ENCODE peak calls at places on chromosome 21, in four cellular contexts. H is stomach, Z is prostate gland, W is GM12878. A is an unnamed sample.

GRCh38 chr21:34557261-34557660 is 45.3 kb upstream of the KCNE1 start:
- DNase-seq in H (no peak), Z (no peak), W (no peak), A (no peak)

GRCh38 chr21:17611414-17612022 is 1.2 kb downstream of the BTG3 start:
- DNase-seq in H (peak; percentile 86), Z (peak; percentile 81), W (peak; percentile 59), A (peak; percentile 93)

GRCh38 chr21:30083120-30083945 is 83.3 kb downstream of the CLDN17 start:
- DNase-seq in H (no peak), Z (no peak), W (no peak), A (no peak)

GRCh38 chr21:34276711-34277425 is 86.9 kb upstream of the KCNE2 start:
- DNase-seq in H (no peak), Z (no peak), W (peak; percentile 21), A (no peak)

GRCh38 chr21:26366781-26367180 is 196.2 kb upstream of the APP start:
- DNase-seq in H (no peak), Z (no peak), W (no peak), A (no peak)

GRCh38 chr21:34850166-34850695 is 181.4 kb downstream of the CLIC6 start:
- DNase-seq in H (no peak), Z (no peak), W (no peak), A (no peak)

GRCh38 chr21:25837545-25838263 is 102.9 kb downstream of the GABPA start:
- DNase-seq in H (no peak), Z (no peak), W (no peak), A (no peak)

GRCh38 chr21:27713159-27714109 is 746.5 kb upstream of the ADAMTS5 start:
- DNase-seq in H (peak; percentile 63), Z (peak; percentile 59), W (no peak), A (no peak)

GRCh38 chr21:43347864-43348766 is 78.8 kb downstream of the SIK1 start:
- DNase-seq in H (no peak), Z (no peak), W (no peak), A (no peak)

GRCh38 chr21:34558960-34559631 is 47.1 kb upstream of the KCNE1 start:
- DNase-seq in H (no peak), Z (no peak), W (no peak), A (no peak)

GRCh38 chr21:34147835-34148804 is 74.7 kb downstream of the MRPS6 start:
- DNase-seq in H (no peak), Z (no peak), W (no peak), A (no peak)

GRCh38 chr21:34199121-34199910 is 125.9 kb downstream of the MRPS6 start:
- DNase-seq in H (no peak), Z (no peak), W (no peak), A (no peak)

GRCh38 chr21:46639489-46640386 is 4.3 kb downstream of the PRMT2 start:
- DNase-seq in H (no peak), Z (no peak), W (no peak), A (no peak)

GRCh38 chr21:38929137-38929536 is 123.4 kb downstream of the ETS2 start:
- DNase-seq in H (no peak), Z (no peak), W (no peak), A (no peak)

GRCh38 chr21:38927776-38928175 is 122.0 kb downstream of the ETS2 start:
- DNase-seq in H (no peak), Z (no peak), W (no peak), A (no peak)

GRCh38 chr21:38924954-38925353 is 119.2 kb downstream of the ETS2 start:
- DNase-seq in H (no peak), Z (no peak), W (no peak), A (no peak)

GRCh38 chr21:38922474-38922873 is 116.7 kb downstream of the ETS2 start:
- DNase-seq in H (no peak), Z (no peak), W (no peak), A (no peak)

GRCh38 chr21:38925923-38926322 is 120.2 kb downstream of the ETS2 start:
- DNase-seq in H (peak; percentile 45), Z (peak; percentile 63), W (no peak), A (no peak)
- TF ChIP-seq POLR2AphosphoS5 in H (no peak), Z (peak; percentile 84), W (no peak), A (no peak)

GRCh38 chr21:36704958-36705678 is 6.2 kb downstream of the SIM2 start:
- DNase-seq in H (no peak), Z (no peak), W (no peak), A (no peak)
- H3K4me3 ChIP-seq in H (peak overlapping the region; percentile 54), Z (no peak overlapping the region), W (no peak overlapping the region), A (peak overlapping the region; percentile 23)

DNA sequence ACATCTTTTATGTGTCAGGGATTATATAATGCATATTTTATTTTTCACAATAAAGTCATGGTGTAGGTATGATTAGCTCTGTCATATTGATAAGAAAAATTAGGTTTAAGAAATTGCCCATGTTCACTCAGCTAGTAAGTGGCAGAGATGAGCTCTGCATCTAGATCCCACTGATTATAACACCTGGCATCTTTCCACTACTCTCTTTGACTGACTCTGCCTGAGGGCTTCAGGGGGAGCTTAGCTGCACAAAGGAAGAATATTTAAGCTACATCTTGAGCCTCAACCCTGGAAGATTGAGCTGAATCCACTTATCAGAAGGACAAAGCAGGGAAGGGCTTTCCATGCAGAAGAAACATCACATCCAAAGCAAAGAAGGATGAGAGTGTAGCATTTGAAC is 190.4 kb downstream of the MIS18A start:
- DNase-seq in H (no peak), Z (no peak), W (no peak), A (no peak)
- TF ChIP-seq POLR2AphosphoS5 in H (no peak), Z (no peak), W (no peak), A (no peak)

GRCh38 chr21:42151148-42152074 is 67.5 kb upstream of the ABCG1 start:
- DNase-seq in H (no peak), Z (no peak), W (no peak), A (peak; percentile 74)
- H3K4me3 ChIP-seq in H (no peak overlapping the region), Z (no peak overlapping the region), W (no peak overlapping the region), A (no peak overlapping the region)

DNA sequence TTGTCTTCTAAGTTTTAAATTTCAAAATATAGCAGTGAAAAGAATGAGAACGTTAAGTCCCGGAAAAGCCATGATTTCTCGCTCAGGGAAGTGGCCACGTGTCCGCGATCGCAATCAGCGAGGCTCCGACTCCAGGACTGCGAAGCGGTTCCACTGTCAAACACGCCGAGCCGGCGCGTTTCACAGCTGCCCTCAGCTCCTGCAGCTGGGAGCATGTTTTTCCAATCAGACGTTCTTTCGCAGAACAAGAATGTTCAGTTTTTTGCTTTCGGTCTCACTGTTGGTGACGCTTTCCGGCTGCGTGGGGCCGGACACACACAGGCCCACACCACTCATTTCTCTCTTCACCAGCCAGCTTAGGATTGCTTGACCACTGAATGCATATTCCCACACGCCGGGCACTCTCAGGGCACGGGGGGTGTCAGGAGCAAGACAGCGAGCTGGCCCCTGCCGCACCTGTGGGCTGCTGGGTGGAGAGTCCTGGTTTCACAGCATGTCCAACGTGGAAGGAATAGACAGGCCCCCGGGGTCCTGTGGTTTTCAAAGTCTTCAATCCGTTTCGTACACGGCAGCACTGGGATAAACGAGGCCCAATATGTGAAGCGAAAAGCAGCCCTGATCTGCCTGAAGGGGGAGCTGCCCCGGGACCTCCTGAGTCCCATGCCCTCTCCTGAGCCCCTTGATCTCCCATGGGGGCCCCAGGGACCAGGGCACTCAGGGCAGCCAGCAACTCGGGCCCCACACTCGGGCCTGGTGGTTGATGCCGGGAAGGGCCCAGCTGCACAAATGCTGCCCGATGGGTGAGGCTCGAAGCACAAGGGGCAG is 47.3 kb upstream of the COL18A1 start:
- DNase-seq in H (peak; percentile 60), Z (no peak), W (no peak), A (peak; percentile 83)
- TF ChIP-seq POLR2AphosphoS5 in H (peak; percentile 68), Z (peak; percentile 16), W (no peak), A (no peak)

GRCh38 chr21:45415943-45416611 is 11.1 kb downstream of the COL18A1 start:
- DNase-seq in H (no peak), Z (no peak), W (no peak), A (no peak)

GRCh38 chr21:45417951-45418300 is 13.0 kb downstream of the COL18A1 start:
- DNase-seq in H (no peak), Z (no peak), W (no peak), A (no peak)

GRCh38 chr21:45418301-45419071 is 13.5 kb downstream of the COL18A1 start:
- DNase-seq in H (no peak), Z (no peak), W (no peak), A (no peak)

GRCh38 chr21:45416619-45417018 is 11.7 kb downstream of the COL18A1 start:
- DNase-seq in H (no peak), Z (no peak), W (no peak), A (no peak)

GRCh38 chr21:45417256-45417950 is 12.4 kb downstream of the COL18A1 start:
- DNase-seq in H (no peak), Z (no peak), W (no peak), A (no peak)
- H3K4me3 ChIP-seq in H (no peak overlapping the region), Z (no peak overlapping the region), W (no peak overlapping the region), A (no peak overlapping the region)

DNA sequence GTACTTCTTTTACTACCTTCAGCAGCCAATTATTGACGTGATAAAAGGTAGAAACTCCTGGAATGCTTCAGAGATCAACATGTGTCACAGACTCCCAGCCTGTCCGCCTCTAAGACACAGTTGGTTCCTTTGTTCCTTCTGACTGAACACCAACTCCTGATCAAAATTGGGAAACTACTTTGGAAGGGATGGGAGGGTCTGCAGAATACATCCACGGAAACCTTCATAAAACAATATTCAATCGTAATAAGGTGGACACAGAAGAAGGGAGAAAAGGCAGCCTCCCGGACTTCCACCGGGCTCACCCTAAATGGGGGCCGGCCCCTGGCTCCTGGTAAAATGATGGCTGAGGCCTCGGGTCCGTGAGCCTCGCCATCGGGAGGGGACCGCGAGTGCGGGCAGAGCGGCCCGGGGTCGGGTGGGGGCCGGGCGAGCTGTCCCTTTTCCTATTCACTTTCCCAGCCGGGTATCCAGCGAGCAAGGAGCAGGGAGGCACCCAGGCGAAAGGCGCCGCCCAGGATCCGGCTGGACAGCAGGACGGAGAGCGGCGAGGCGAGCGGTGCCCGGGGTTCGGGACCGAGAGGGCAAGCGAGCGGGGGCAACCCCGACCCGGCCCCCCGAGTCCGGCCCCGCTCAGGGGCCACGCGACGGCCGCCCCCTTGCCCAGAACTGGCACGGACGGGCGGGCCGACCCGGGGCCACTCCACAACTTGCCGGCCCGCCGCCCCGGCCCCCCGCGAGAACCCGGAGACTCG is 802 bp downstream of the NRIP1 start:
- DNase-seq in H (peak; percentile 65), Z (peak; percentile 34), W (no peak), A (peak; percentile 77)
- TF ChIP-seq POLR2AphosphoS5 in H (no peak), Z (no peak), W (no peak), A (no peak)

DNA sequence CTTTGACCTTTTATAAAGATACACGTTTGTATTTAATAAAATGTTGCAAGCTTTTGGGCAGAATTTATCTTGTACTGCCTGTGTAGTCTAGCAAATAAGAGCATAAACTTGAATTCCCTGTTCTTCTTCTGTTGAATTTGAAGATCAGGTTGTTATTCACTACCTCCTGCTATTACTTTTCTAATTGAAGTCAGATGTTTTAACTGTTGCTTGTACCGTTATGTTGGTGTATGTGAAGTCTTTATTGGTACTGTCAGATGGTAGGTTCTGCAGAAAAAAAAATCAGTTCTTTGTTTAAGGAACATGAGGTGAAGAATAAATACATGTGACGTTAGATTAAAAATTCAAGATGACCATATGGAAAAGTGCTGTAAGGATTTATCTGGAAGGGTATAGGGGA is 69.1 kb downstream of the DYRK1A start:
- DNase-seq in H (no peak), Z (no peak), W (no peak), A (no peak)
- H3K4me3 ChIP-seq in H (no peak overlapping the region), Z (no peak overlapping the region), W (no peak overlapping the region), A (no peak overlapping the region)